ENCODE peak calls at places on chromosomes 6 and 20, in four cellular contexts. One of them, this sample, is unnamed.

GRCh38 chr6:38603966-38604365 is 35.8 kb downstream of the BTBD9 start:
- DNase-seq in uterus: no peak
- DNase-seq in left lung: no peak
- DNase-seq in PC-3: no peak
- DNase-seq in this sample: no peak

GRCh38 chr6:168072730-168073129 is 6.3 kb downstream of the FRMD1 start:
- DNase-seq in uterus: no peak
- DNase-seq in left lung: no peak
- DNase-seq in PC-3: no peak
- DNase-seq in this sample: no peak

GRCh38 chr20:38804682-38805501 is 605 bp upstream of the PPP1R16B start:
- DNase-seq in uterus: no peak
- DNase-seq in left lung: no peak
- DNase-seq in PC-3: no peak
- DNase-seq in this sample: peak; percentile 91

GRCh38 chr6:140956567-140957306 is 1176.0 kb upstream of the GJE1 start:
- DNase-seq in uterus: no peak
- DNase-seq in left lung: no peak
- DNase-seq in PC-3: no peak
- DNase-seq in this sample: no peak

GRCh38 chr20:54339093-54339492 is 131.2 kb downstream of the PFDN4 start:
- DNase-seq in uterus: no peak
- DNase-seq in left lung: no peak
- DNase-seq in PC-3: no peak
- DNase-seq in this sample: no peak

GRCh38 chr6:105609375-105609991 is 206.6 kb upstream of the PREP start:
- DNase-seq in uterus: peak; percentile 25
- DNase-seq in left lung: peak; percentile 32
- DNase-seq in PC-3: peak; percentile 71
- DNase-seq in this sample: no peak

GRCh38 chr6:84731901-84732300 is 32.5 kb downstream of the TBX18 start:
- DNase-seq in uterus: no peak
- DNase-seq in left lung: no peak
- DNase-seq in PC-3: no peak
- DNase-seq in this sample: no peak

GRCh38 chr20:38986663-38987062 is 24.5 kb downstream of the DHX35 start:
- DNase-seq in uterus: peak; percentile 24
- DNase-seq in left lung: no peak
- DNase-seq in PC-3: no peak
- DNase-seq in this sample: no peak

GRCh38 chr20:33387177-33387576 is 14.1 kb downstream of the CDK5RAP1 start:
- DNase-seq in uterus: no peak
- DNase-seq in left lung: no peak
- DNase-seq in PC-3: no peak
- DNase-seq in this sample: no peak

GRCh38 chr6:134097114-134097707 is 44.8 kb upstream of the SLC2A12 start:
- DNase-seq in uterus: peak; percentile 70
- DNase-seq in left lung: no peak
- DNase-seq in PC-3: peak; percentile 78
- DNase-seq in this sample: peak; percentile 58

GRCh38 chr20:13718161-13718560 is 66.6 kb downstream of the ESF1 start:
- DNase-seq in uterus: no peak
- DNase-seq in left lung: no peak
- DNase-seq in PC-3: no peak
- DNase-seq in this sample: no peak

GRCh38 chr20:17747431-17747846 is 47.7 kb downstream of the BANF2 start:
- DNase-seq in uterus: no peak
- DNase-seq in left lung: no peak
- DNase-seq in PC-3: peak; percentile 89
- DNase-seq in this sample: no peak

GRCh38 chr6:96195272-96195671 is 179.5 kb downstream of the FUT9 start:
- DNase-seq in uterus: no peak
- DNase-seq in left lung: no peak
- DNase-seq in PC-3: no peak
- DNase-seq in this sample: no peak

GRCh38 chr6:166747644-166748595 is 120.9 kb upstream of the RPS6KA2 start:
- DNase-seq in uterus: no peak
- DNase-seq in left lung: no peak
- DNase-seq in PC-3: no peak
- DNase-seq in this sample: no peak

GRCh38 chr6:56652231-56652630 is 9.5 kb upstream of the DST start:
- DNase-seq in uterus: no peak
- DNase-seq in left lung: no peak
- DNase-seq in PC-3: peak; percentile 74
- DNase-seq in this sample: no peak

GRCh38 chr6:9204171-9204570 is 768.8 kb upstream of the SLC35B3 start:
- DNase-seq in uterus: no peak
- DNase-seq in left lung: no peak
- DNase-seq in PC-3: peak; percentile 93
- DNase-seq in this sample: no peak

GRCh38 chr6:89242574-89243330 is 25.6 kb upstream of the GABRR1 start:
- DNase-seq in uterus: no peak
- DNase-seq in left lung: no peak
- DNase-seq in PC-3: peak; percentile 58
- DNase-seq in this sample: no peak

GRCh38 chr20:52746190-52746589 is 226.0 kb upstream of the TSHZ2 start:
- DNase-seq in uterus: no peak
- DNase-seq in left lung: no peak
- DNase-seq in PC-3: no peak
- DNase-seq in this sample: no peak

GRCh38 chr20:50267041-50267865 is 76.6 kb downstream of the CEBPB start:
- DNase-seq in uterus: no peak
- DNase-seq in left lung: peak; percentile 84
- DNase-seq in PC-3: peak; percentile 76
- DNase-seq in this sample: no peak

GRCh38 chr20:63861981-63862901 is 943 bp downstream of the ABHD16B start:
- DNase-seq in uterus: no peak
- DNase-seq in left lung: no peak
- DNase-seq in PC-3: no peak
- DNase-seq in this sample: no peak

GRCh38 chr6:16438677-16439615 is 200.6 kb downstream of the GMPR start:
- DNase-seq in uterus: peak; percentile 27
- DNase-seq in left lung: no peak
- DNase-seq in PC-3: peak; percentile 54
- DNase-seq in this sample: no peak

GRCh38 chr6:170372380-170373325 is 66.1 kb downstream of the FAM120B start:
- DNase-seq in uterus: no peak
- DNase-seq in left lung: no peak
- DNase-seq in PC-3: peak; percentile 35
- DNase-seq in this sample: no peak

GRCh38 chr6:72669324-72669723 is 47.5 kb downstream of the KCNQ5 start:
- DNase-seq in uterus: no peak
- DNase-seq in left lung: no peak
- DNase-seq in PC-3: no peak
- DNase-seq in this sample: no peak

GRCh38 chr6:13304101-13304500 is 24.2 kb downstream of the TBC1D7 start:
- DNase-seq in uterus: no peak
- DNase-seq in left lung: no peak
- DNase-seq in PC-3: no peak
- DNase-seq in this sample: no peak

GRCh38 chr6:134517145-134517658 is 199.3 kb upstream of the SGK1 start:
- DNase-seq in uterus: peak; percentile 31
- DNase-seq in left lung: peak; percentile 87
- DNase-seq in PC-3: peak; percentile 2
- DNase-seq in this sample: no peak

GRCh38 chr6:21393426-21394165 is 200.0 kb upstream of the SOX4 start:
- DNase-seq in uterus: peak; percentile 46
- DNase-seq in left lung: no peak
- DNase-seq in PC-3: no peak
- DNase-seq in this sample: no peak

GRCh38 chr6:75419408-75419807 is 74.2 kb downstream of the FILIP1 start:
- DNase-seq in uterus: no peak
- DNase-seq in left lung: no peak
- DNase-seq in PC-3: no peak
- DNase-seq in this sample: no peak

GRCh38 chr6:35038076-35038475 is 103.1 kb downstream of the TCP11 start:
- DNase-seq in uterus: no peak
- DNase-seq in left lung: no peak
- DNase-seq in PC-3: no peak
- DNase-seq in this sample: no peak

GRCh38 chr6:169604076-169604475 is 97.8 kb downstream of the WDR27 start:
- DNase-seq in uterus: no peak
- DNase-seq in left lung: no peak
- DNase-seq in PC-3: no peak
- DNase-seq in this sample: no peak

GRCh38 chr6:137820952-137821351 is 46.1 kb upstream of the TNFAIP3 start:
- DNase-seq in uterus: no peak
- DNase-seq in left lung: no peak
- DNase-seq in PC-3: no peak
- DNase-seq in this sample: no peak

GRCh38 chr20:57772349-57772964 is 62.6 kb upstream of the PMEPA1 start:
- DNase-seq in uterus: no peak
- DNase-seq in left lung: peak; percentile 56
- DNase-seq in PC-3: peak; percentile 99
- DNase-seq in this sample: no peak

GRCh38 chr20:34171640-34172039 is 59.6 kb upstream of the EIF2S2 start:
- DNase-seq in uterus: peak; percentile 24
- DNase-seq in left lung: no peak
- DNase-seq in PC-3: no peak
- DNase-seq in this sample: no peak

GRCh38 chr6:133815313-133815712 is 73.6 kb upstream of the TCF21 start:
- DNase-seq in uterus: no peak
- DNase-seq in left lung: no peak
- DNase-seq in PC-3: no peak
- DNase-seq in this sample: no peak

GRCh38 chr6:113629940-113630339 is 227.2 kb upstream of the MARCKS start:
- DNase-seq in uterus: no peak
- DNase-seq in left lung: no peak
- DNase-seq in PC-3: no peak
- DNase-seq in this sample: no peak

GRCh38 chr6:14720411-14721102 is 525.3 kb upstream of the JARID2 start:
- DNase-seq in uterus: no peak
- DNase-seq in left lung: no peak
- DNase-seq in PC-3: no peak
- DNase-seq in this sample: no peak

GRCh38 chr20:43442310-43442880 is 15.3 kb upstream of the SRSF6 start:
- DNase-seq in uterus: no peak
- DNase-seq in left lung: no peak
- DNase-seq in PC-3: peak; percentile 37
- DNase-seq in this sample: no peak

GRCh38 chr6:163757506-163757905 is 343.0 kb downstream of the QKI start:
- DNase-seq in uterus: no peak
- DNase-seq in left lung: no peak
- DNase-seq in PC-3: no peak
- DNase-seq in this sample: no peak

GRCh38 chr20:32390999-32391398 is 32.9 kb downstream of the ASXL1 start:
- DNase-seq in uterus: no peak
- DNase-seq in left lung: no peak
- DNase-seq in PC-3: peak; percentile 30
- DNase-seq in this sample: no peak

DNA sequence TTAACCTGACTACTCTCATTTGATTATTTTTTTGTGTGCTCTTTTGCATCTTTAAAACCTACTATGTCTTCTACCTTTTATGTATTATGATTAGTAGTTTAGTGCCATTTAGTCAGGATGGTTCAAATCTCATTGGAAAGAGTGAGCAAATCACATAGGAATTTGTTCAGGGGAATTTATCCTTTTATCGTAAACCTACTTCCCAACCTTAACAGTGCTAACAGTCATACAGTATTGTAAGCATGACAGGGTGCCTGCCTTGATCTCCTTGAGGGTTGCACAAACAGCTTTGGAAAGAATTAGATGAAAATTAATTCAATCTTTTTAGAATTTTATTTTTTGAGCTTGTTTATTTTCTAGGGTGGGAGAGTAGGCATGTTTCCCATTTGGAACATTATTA is 18.3 kb downstream of the RNF8 start:
- DNase-seq in uterus: no peak
- DNase-seq in left lung: no peak
- DNase-seq in PC-3: peak; percentile 6
- DNase-seq in this sample: no peak
- H3K4me1 ChIP-seq in uterus: no peaks in the 10 kb centered on the region
- H3K4me1 ChIP-seq in left lung: peaks cover 5% of the 10 kb centered on the region
- H3K4me1 ChIP-seq in PC-3: peaks cover 24% of the 10 kb centered on the region
- H3K4me1 ChIP-seq in this sample: no peaks in the 10 kb centered on the region

GRCh38 chr20:46581386-46581785 is 30.9 kb upstream of the OCSTAMP start:
- DNase-seq in uterus: no peak
- DNase-seq in left lung: no peak
- DNase-seq in PC-3: no peak
- DNase-seq in this sample: no peak

GRCh38 chr20:46580613-46581012 is 30.2 kb upstream of the OCSTAMP start:
- DNase-seq in uterus: no peak
- DNase-seq in left lung: no peak
- DNase-seq in PC-3: no peak
- DNase-seq in this sample: no peak

GRCh38 chr20:46583411-46584214 is 33.2 kb upstream of the OCSTAMP start:
- DNase-seq in uterus: no peak
- DNase-seq in left lung: no peak
- DNase-seq in PC-3: no peak
- DNase-seq in this sample: no peak

GRCh38 chr20:46584508-46584907 is 34.1 kb upstream of the OCSTAMP start:
- DNase-seq in uterus: no peak
- DNase-seq in left lung: no peak
- DNase-seq in PC-3: no peak
- DNase-seq in this sample: no peak

DNA sequence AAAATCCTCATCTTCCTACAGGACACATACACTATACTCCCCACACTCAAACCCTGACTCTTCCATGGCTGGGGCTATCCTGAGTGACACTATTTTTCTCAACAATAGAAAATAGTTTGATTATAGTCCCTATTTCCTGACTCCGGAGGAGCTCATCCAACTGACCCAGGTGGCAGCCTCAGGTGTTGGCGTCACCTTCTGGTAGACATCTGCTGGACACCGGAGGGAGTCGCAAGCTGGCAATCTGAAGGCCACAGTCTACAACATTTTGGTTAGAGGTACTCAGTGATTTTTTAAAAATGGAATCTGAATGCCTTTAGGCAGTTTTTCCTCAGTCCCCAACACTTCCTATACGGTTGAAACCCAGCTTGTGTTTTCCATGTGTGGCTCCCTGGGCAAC is 32.2 kb upstream of the OCSTAMP start:
- DNase-seq in uterus: no peak
- DNase-seq in left lung: no peak
- DNase-seq in PC-3: no peak
- DNase-seq in this sample: no peak
- TF ChIP-seq CTCF in uterus: no peak
- TF ChIP-seq CTCF in left lung: no peak
- TF ChIP-seq CTCF in PC-3: peak; percentile 33
- TF ChIP-seq CTCF in this sample: no peak

DNA sequence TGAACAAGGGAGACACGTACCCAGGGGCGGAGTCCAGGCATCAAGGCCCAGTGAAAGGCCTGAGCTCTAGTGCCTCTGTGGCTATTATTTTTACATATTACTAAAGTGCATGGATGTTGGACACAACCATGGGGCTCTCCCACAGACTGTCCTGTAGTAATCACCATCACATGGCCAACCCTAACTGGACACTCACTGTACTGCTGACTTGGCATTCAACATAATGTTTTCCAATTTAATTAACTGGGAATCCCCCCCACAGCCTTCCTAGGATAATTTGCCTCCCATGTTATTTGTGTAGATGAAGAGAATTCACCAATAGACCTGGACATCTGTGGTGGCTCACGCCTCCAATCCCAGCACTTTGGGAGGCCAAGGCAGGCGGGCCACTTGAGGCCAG is 34.5 kb downstream of the ARFGEF2 start:
- DNase-seq in uterus: no peak
- DNase-seq in left lung: no peak
- DNase-seq in PC-3: no peak
- DNase-seq in this sample: no peak
- H3K27ac ChIP-seq in uterus: no peak overlapping the region
- H3K27ac ChIP-seq in left lung: no peak overlapping the region
- H3K27ac ChIP-seq in PC-3: no peak overlapping the region
- H3K27ac ChIP-seq in this sample: no peak overlapping the region

GRCh38 chr6:40387127-40387870 is 199.9 kb downstream of the LRFN2 start:
- DNase-seq in uterus: no peak
- DNase-seq in left lung: no peak
- DNase-seq in PC-3: no peak
- DNase-seq in this sample: no peak
- H3K4me1 ChIP-seq in uterus: no peaks in the 10 kb centered on the region
- H3K4me1 ChIP-seq in left lung: no peaks in the 10 kb centered on the region
- H3K4me1 ChIP-seq in PC-3: no peaks in the 10 kb centered on the region
- H3K4me1 ChIP-seq in this sample: peaks cover 60% of the 10 kb centered on the region